ENCODE peak calls at places on chromosomes 4 and X, in six cellular contexts. S, Q, F, D, X and P are unnamed samples.

GRCh38 chrX:104420907-104421306 is 145.1 kb upstream of the IL1RAPL2 start:
- DNase-seq in S (no peak), Q (no peak), F (no peak), D (no peak), X (no peak), P (no peak)

GRCh38 chr4:6703786-6704185 is 5.9 kb downstream of the MRFAP1L1 start:
- DNase-seq in S (peak), Q (no peak), F (peak), D (no peak), X (no peak), P (no peak)

GRCh38 chr4:144583658-144584057 is 62.3 kb upstream of the HHIP start:
- DNase-seq in S (peak), Q (no peak), F (no peak), D (no peak), X (peak), P (no peak)

GRCh38 chrX:54178100-54178940 is 4.7 kb downstream of the FAM120C start:
- DNase-seq in S (peak), Q (no peak), F (peak), D (no peak), X (peak), P (no peak)

GRCh38 chrX:57366430-57366829 is 79.9 kb downstream of the FAAH2 start:
- DNase-seq in S (no peak), Q (no peak), F (no peak), D (no peak), X (no peak), P (no peak)

GRCh38 chr4:10106421-10107039 is 10.1 kb downstream of the WDR1 start:
- DNase-seq in S (peak), Q (peak), F (no peak), D (no peak), X (peak), P (peak)

GRCh38 chr4:81631958-81632439 is 160.3 kb upstream of the RASGEF1B start:
- DNase-seq in S (no peak), Q (no peak), F (peak), D (no peak), X (peak), P (no peak)

GRCh38 chr4:153140294-153140693 is 63.9 kb upstream of the TRIM2 start:
- DNase-seq in S (no peak), Q (no peak), F (no peak), D (no peak), X (no peak), P (no peak)

GRCh38 chr4:24730256-24731001 is 64.9 kb upstream of the SOD3 start:
- DNase-seq in S (no peak), Q (no peak), F (no peak), D (no peak), X (no peak), P (no peak)

GRCh38 chrX:104513162-104513561 is 52.8 kb upstream of the IL1RAPL2 start:
- DNase-seq in S (no peak), Q (no peak), F (no peak), D (no peak), X (no peak), P (no peak)

GRCh38 chrX:116281106-116281505 is 110.6 kb downstream of the AGTR2 start:
- DNase-seq in S (no peak), Q (no peak), F (no peak), D (no peak), X (peak), P (no peak)

GRCh38 chr4:68249434-68249833 is 3.9 kb upstream of the TMPRSS11B start:
- DNase-seq in S (no peak), Q (no peak), F (no peak), D (no peak), X (no peak), P (no peak)

GRCh38 chr4:137200322-137200721 is 332.0 kb downstream of the PCDH18 start:
- DNase-seq in S (no peak), Q (no peak), F (no peak), D (no peak), X (no peak), P (no peak)

GRCh38 chrX:68647156-68647957 is at the start of gene STARD8:
- DNase-seq in S (peak), Q (peak), F (peak), D (no peak), X (peak), P (no peak)

GRCh38 chrX:152817082-152817744 is 13.3 kb downstream of the CETN2 start:
- DNase-seq in S (peak), Q (peak), F (no peak), D (no peak), X (peak), P (peak)

GRCh38 chr4:1727117-1728031 is 6.1 kb downstream of the TACC3 start:
- DNase-seq in S (peak), Q (no peak), F (no peak), D (no peak), X (peak), P (peak)

GRCh38 chr4:177530561-177530960 is 88.3 kb upstream of the AGA start:
- DNase-seq in S (no peak), Q (no peak), F (no peak), D (no peak), X (no peak), P (no peak)

GRCh38 chrX:119655125-119655524 is 37.8 kb downstream of the SEPTIN6 start:
- DNase-seq in S (peak), Q (peak), F (no peak), D (no peak), X (peak), P (peak)

GRCh38 chr4:1010522-1011021 is 854 bp upstream of the FGFRL1 start:
- DNase-seq in S (peak), Q (peak), F (no peak), D (no peak), X (peak), P (peak)

GRCh38 chr4:16967722-16968121 is 69.3 kb upstream of the LDB2 start:
- DNase-seq in S (peak), Q (no peak), F (no peak), D (no peak), X (no peak), P (no peak)

GRCh38 chrX:110320588-110320987 is 2.7 kb upstream of the AMMECR1 start:
- DNase-seq in S (no peak), Q (no peak), F (no peak), D (no peak), X (no peak), P (no peak)

GRCh38 chrX:43595931-43596330 is 60.2 kb upstream of the MAOA start:
- DNase-seq in S (no peak), Q (no peak), F (no peak), D (no peak), X (no peak), P (no peak)

GRCh38 chr4:142126890-142127497 is 490.6 kb downstream of the IL15 start:
- DNase-seq in S (peak), Q (peak), F (peak), D (peak), X (peak), P (peak)

GRCh38 chrX:101602077-101602476 is 15.7 kb downstream of the ARMCX6 start:
- DNase-seq in S (no peak), Q (no peak), F (no peak), D (no peak), X (no peak), P (no peak)

GRCh38 chrX:28225508-28225907 is 244.3 kb upstream of the DCAF8L1 start:
- DNase-seq in S (no peak), Q (no peak), F (peak), D (no peak), X (no peak), P (no peak)

GRCh38 chrX:10524578-10524977 is 95.8 kb downstream of the MID1 start:
- DNase-seq in S (no peak), Q (no peak), F (no peak), D (no peak), X (no peak), P (no peak)

GRCh38 chrX:93422693-93423092 is 250.7 kb downstream of the NAP1L3 start:
- DNase-seq in S (no peak), Q (peak), F (peak), D (no peak), X (peak), P (peak)
- TF ChIP-seq CTCF in S (no peak), Q (no peak), F (peak), D (peak), X (peak), P (peak)

GRCh38 chr4:148116264-148116663 is 325.9 kb downstream of the NR3C2 start:
- DNase-seq in S (peak), Q (no peak), F (no peak), D (no peak), X (no peak), P (no peak)
- TF ChIP-seq MAX in S (no peak), Q (no peak), F (no peak), D (no peak), X (no peak), P (no peak)

DNA sequence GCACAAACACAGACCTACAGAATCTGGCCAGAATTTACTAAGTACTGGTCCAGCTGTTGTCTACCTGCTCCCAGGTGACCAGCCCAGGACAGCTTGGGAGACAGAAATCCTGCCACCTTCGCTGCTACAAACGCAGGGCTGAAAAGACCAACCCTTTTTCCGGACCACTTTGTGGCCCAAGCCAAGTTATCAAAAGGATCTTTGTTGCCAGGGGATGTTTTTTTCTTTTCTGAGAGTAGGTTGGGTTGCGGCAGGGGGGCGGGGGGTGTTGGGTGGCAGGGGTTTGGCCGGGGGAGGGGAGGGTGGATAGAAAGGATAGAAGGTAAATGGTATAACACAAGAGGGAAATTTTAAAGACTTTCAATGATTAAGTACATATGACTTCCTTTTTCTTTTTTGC is 63.4 kb downstream of the STOX2 start:
- DNase-seq in S (no peak), Q (no peak), F (no peak), D (no peak), X (no peak), P (no peak)
- H3K4me3 ChIP-seq in S (no peak), Q (no peak), F (no peak), D (no peak), X (no peak), P (no peak)

GRCh38 chr4:72031868-72032619 is at the start of gene NPFFR2:
- DNase-seq in S (peak), Q (peak), F (no peak), D (no peak), X (no peak), P (no peak)
- TF ChIP-seq CTCF in S (no peak), Q (no peak), F (no peak), D (no peak), X (no peak), P (no peak)

DNA sequence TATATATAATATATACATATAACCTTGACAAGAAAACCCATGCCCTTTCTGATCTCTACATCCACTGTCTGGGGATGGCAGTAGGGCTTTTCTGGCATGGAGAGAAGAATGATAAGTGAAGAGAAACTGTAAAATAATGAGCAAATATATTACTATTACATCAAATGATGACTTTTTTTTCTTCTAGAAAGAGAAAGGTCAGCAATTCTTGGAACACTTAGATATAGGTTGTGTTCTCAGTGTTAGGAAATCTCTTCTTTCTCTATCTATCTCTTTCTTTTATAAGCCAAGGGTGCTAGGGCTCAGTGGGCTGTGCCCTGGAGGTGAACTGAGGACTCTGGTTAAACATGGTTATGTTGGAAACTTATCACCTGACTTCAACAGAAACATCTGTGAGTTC is 265.0 kb downstream of the GBA3 start:
- DNase-seq in S (no peak), Q (no peak), F (no peak), D (no peak), X (no peak), P (no peak)
- TF ChIP-seq MAX in S (no peak), Q (no peak), F (no peak), D (no peak), X (no peak), P (no peak)

GRCh38 chr4:107600456-107600855 is 119.6 kb downstream of the PAPSS1 start:
- DNase-seq in S (no peak), Q (no peak), F (no peak), D (no peak), X (no peak), P (no peak)
- H3K4me3 ChIP-seq in S (no peak), Q (no peak), F (no peak), D (no peak), X (no peak), P (no peak)

GRCh38 chrX:29902004-29902403 is 313.4 kb upstream of the MAGEB2 start:
- DNase-seq in S (no peak), Q (no peak), F (no peak), D (no peak), X (no peak), P (no peak)

GRCh38 chrX:29903365-29903764 is 312.0 kb upstream of the MAGEB2 start:
- DNase-seq in S (peak), Q (no peak), F (no peak), D (no peak), X (peak), P (no peak)
- TF ChIP-seq CTCF in S (peak), Q (no peak), F (no peak), D (peak), X (peak), P (no peak)